ENCODE peak calls at places on chromosome 11, in four cellular contexts. H is CD4-positive, CD25-positive, alpha-beta regulatory T cell; S is psoas muscle; D is A549. J is an unnamed sample.

GRCh38 chr11:12889243-12889642 is 119.9 kb upstream of the RASSF10 start:
- ATAC-seq in H (no peak), S (peak; percentile 82), D (no peak), J (peak; percentile 66)

GRCh38 chr11:44243633-44244343 is 66.2 kb downstream of the ALX4 start:
- ATAC-seq in H (no peak), S (no peak), D (peak; percentile 63), J (no peak)

GRCh38 chr11:18394928-18395734 is 768 bp downstream of the LDHA start:
- ATAC-seq in H (no peak), S (peak; percentile 47), D (peak; percentile 3), J (no peak)

GRCh38 chr11:57500526-57500925 is 15.0 kb downstream of the SLC43A1 start:
- ATAC-seq in H (no peak), S (no peak), D (no peak), J (no peak)

GRCh38 chr11:76686261-76687079 is 15.9 kb upstream of the LRRC32 start:
- ATAC-seq in H (peak; percentile 47), S (no peak), D (no peak), J (no peak)

GRCh38 chr11:74936087-74936486 is 12.8 kb downstream of the XRRA1 start:
- ATAC-seq in H (no peak), S (no peak), D (no peak), J (no peak)

GRCh38 chr11:98772799-98773198 is 247.9 kb upstream of the CNTN5 start:
- ATAC-seq in H (no peak), S (no peak), D (no peak), J (no peak)

GRCh38 chr11:35649984-35650383 is 12.6 kb upstream of the TRIM44 start:
- ATAC-seq in H (no peak), S (no peak), D (no peak), J (no peak)

GRCh38 chr11:16606784-16607674 is 131.4 kb upstream of the C11orf58 start:
- ATAC-seq in H (no peak), S (peak; percentile 22), D (peak; percentile 11), J (no peak)

GRCh38 chr11:1870721-1871466 is 18.0 kb downstream of the LSP1 start:
- ATAC-seq in H (peak; percentile 57), S (peak; percentile 71), D (no peak), J (no peak)

GRCh38 chr11:8063319-8063718 is 17.7 kb upstream of the TUB start:
- ATAC-seq in H (no peak), S (peak; percentile 86), D (no peak), J (peak; percentile 63)

GRCh38 chr11:94183886-94184264 is 55.2 kb downstream of the PANX1 start:
- ATAC-seq in H (no peak), S (peak; percentile 55), D (peak; percentile 64), J (no peak)

GRCh38 chr11:110148775-110149744 is 55.9 kb downstream of the ZC3H12C start:
- ATAC-seq in H (peak; percentile 91), S (peak; percentile 61), D (peak; percentile 95), J (no peak)

GRCh38 chr11:122633219-122633829 is 22.2 kb upstream of the UBASH3B start:
- ATAC-seq in H (peak; percentile 30), S (peak; percentile 57), D (peak; percentile 79), J (no peak)

GRCh38 chr11:114275295-114275694 is 20.9 kb upstream of the NNMT start:
- ATAC-seq in H (no peak), S (peak; percentile 64), D (no peak), J (peak; percentile 61)

GRCh38 chr11:102447193-102447592 is 5.4 kb downstream of the TMEM123 start:
- ATAC-seq in H (peak; percentile 23), S (no peak), D (no peak), J (no peak)

GRCh38 chr11:121596195-121597145 is 143.7 kb upstream of the SORL1-AS1 start:
- ATAC-seq in H (no peak), S (no peak), D (no peak), J (no peak)

GRCh38 chr11:116226731-116227130 is 546.1 kb downstream of the BUD13 start:
- ATAC-seq in H (no peak), S (no peak), D (no peak), J (no peak)

GRCh38 chr11:33135768-33136443 is 25.4 kb downstream of the CSTF3 start:
- ATAC-seq in H (no peak), S (no peak), D (no peak), J (no peak)

GRCh38 chr11:128831781-128832497 is 35.2 kb downstream of the KCNJ1 start:
- ATAC-seq in H (no peak), S (no peak), D (peak; percentile 51), J (no peak)

GRCh38 chr11:8739309-8739793 is 56.8 kb downstream of the RPL27A start:
- ATAC-seq in H (no peak), S (no peak), D (peak; percentile 80), J (no peak)

GRCh38 chr11:30310623-30311022 is 12.3 kb upstream of the ARL14EP start:
- ATAC-seq in H (no peak), S (no peak), D (no peak), J (no peak)

GRCh38 chr11:118252688-118253087 is 523 bp upstream of the MPZL3 start:
- ATAC-seq in H (no peak), S (no peak), D (no peak), J (no peak)

GRCh38 chr11:85171648-85172257 is 455.4 kb downstream of the DLG2 start:
- ATAC-seq in H (no peak), S (no peak), D (no peak), J (no peak)

GRCh38 chr11:69101100-69101791 is 52.5 kb downstream of the TPCN2 start:
- ATAC-seq in H (peak; percentile 82), S (peak; percentile 89), D (peak; percentile 80), J (peak; percentile 79)

GRCh38 chr11:32659672-32660071 is 76.0 kb downstream of the EIF3M start:
- ATAC-seq in H (no peak), S (no peak), D (peak; percentile 59), J (no peak)

GRCh38 chr11:134477486-134477885 is 65.4 kb upstream of the B3GAT1 start:
- ATAC-seq in H (no peak), S (no peak), D (no peak), J (no peak)

GRCh38 chr11:10351768-10352641 is 47.1 kb downstream of the ADM start:
- ATAC-seq in H (no peak), S (peak; percentile 81), D (peak; percentile 66), J (peak; percentile 89)

GRCh38 chr11:121841487-121842167 is 274.4 kb downstream of the BLID start:
- ATAC-seq in H (no peak), S (no peak), D (no peak), J (no peak)

GRCh38 chr11:46534713-46535112 is 59.1 kb downstream of the AMBRA1 start:
- ATAC-seq in H (no peak), S (no peak), D (no peak), J (no peak)

GRCh38 chr11:45423475-45424081 is 137.4 kb upstream of the SYT13 start:
- ATAC-seq in H (no peak), S (no peak), D (no peak), J (no peak)

GRCh38 chr11:86473991-86474833 is 99.5 kb downstream of the CCDC81 start:
- ATAC-seq in H (no peak), S (peak; percentile 60), D (no peak), J (peak; percentile 23)

GRCh38 chr11:109205312-109205711 is 216.7 kb upstream of the C11orf87 start:
- ATAC-seq in H (no peak), S (no peak), D (no peak), J (no peak)

GRCh38 chr11:78079232-78080083 is at the start of gene NDUFC2:
- ATAC-seq in H (peak; percentile 73), S (peak; percentile 97), D (peak; percentile 97), J (peak; percentile 94)

GRCh38 chr11:78081583-78081982 is 1.9 kb upstream of the NDUFC2 start:
- ATAC-seq in H (no peak), S (no peak), D (no peak), J (no peak)

GRCh38 chr11:78082146-78082545 is 2.5 kb upstream of the NDUFC2 start:
- ATAC-seq in H (no peak), S (no peak), D (no peak), J (no peak)

GRCh38 chr11:78080084-78080817 is 589 bp upstream of the NDUFC2 start:
- ATAC-seq in H (no peak), S (no peak), D (peak; percentile 59), J (peak; percentile 31)

GRCh38 chr11:78080818-78081495 is 1.3 kb upstream of the NDUFC2 start:
- ATAC-seq in H (no peak), S (no peak), D (no peak), J (no peak)
- H3K27ac ChIP-seq in H (no peak overlapping the region), S (no peak overlapping the region), D (no peak overlapping the region), J (no peak overlapping the region)

GRCh38 chr11:125070699-125071254 is 7.7 kb downstream of the SLC37A2 start:
- ATAC-seq in H (peak; percentile 57), S (peak; percentile 65), D (peak; percentile 58), J (peak; percentile 89)
- H3K27ac ChIP-seq in H (no peak overlapping the region), S (no peak overlapping the region), D (no peak overlapping the region), J (peak overlapping the region; percentile 62)

GRCh38 chr11:27472398-27473016 is at the start of gene LGR4:
- ATAC-seq in H (peak; percentile 88), S (peak; percentile 94), D (peak; percentile 86), J (peak; percentile 94)
- H3K27ac ChIP-seq in H (no peak within 1 kb of the TSS), S (peak within 1 kb of the TSS; percentile 82), D (peak within 1 kb of the TSS; percentile 94), J (peak within 1 kb of the TSS; percentile 86)

DNA sequence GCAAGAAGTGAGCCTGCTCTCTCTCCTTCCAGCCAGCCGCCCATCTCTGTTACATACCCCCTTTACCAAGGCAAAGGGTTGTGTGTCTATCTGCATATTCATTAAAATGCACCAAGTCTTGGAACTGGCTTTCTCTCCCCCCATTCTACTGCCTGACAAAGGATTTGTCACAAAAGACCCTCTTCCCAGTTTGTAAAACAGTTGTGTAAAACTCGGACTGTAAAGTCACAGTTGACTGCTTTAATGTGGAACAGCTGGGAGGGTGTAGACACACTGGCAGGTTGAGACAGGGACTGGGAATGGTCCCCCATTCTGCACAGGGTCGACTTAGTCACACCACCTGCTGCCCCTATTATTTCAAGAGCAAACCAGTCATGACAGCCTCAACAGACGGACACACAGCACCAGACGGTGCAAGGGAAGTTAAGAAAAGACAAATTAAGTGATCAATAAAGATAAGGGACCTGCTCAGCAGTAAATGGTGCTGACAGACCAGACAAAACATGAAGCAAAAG is 60.0 kb upstream of the HTATIP2 start:
- ATAC-seq in H (no peak), S (no peak), D (no peak), J (no peak)
- H3K27ac ChIP-seq in H (no peak overlapping the region), S (no peak overlapping the region), D (no peak overlapping the region), J (no peak overlapping the region)

DNA sequence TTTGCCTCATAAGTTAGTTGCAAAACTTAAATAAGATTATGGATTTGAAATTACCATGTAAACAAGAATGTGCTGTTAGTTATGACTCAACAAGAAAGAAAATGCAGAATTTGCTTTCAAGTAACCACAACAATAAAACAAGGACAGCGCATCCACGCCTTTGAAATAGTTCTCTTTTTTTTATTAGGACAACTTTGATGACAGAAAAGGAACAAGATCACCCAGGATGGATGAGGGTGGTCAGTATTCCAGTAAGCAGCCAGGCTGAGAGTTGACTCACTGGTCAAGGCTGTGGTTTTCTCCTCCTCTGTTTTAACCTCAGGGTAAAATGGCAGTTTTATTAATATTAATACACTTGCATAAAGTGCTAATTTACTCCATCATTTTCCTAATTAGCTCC is 544.4 kb downstream of the OPCML start:
- ATAC-seq in H (no peak), S (no peak), D (no peak), J (no peak)
- H3K27ac ChIP-seq in H (no peak overlapping the region), S (no peak overlapping the region), D (no peak overlapping the region), J (no peak overlapping the region)

DNA sequence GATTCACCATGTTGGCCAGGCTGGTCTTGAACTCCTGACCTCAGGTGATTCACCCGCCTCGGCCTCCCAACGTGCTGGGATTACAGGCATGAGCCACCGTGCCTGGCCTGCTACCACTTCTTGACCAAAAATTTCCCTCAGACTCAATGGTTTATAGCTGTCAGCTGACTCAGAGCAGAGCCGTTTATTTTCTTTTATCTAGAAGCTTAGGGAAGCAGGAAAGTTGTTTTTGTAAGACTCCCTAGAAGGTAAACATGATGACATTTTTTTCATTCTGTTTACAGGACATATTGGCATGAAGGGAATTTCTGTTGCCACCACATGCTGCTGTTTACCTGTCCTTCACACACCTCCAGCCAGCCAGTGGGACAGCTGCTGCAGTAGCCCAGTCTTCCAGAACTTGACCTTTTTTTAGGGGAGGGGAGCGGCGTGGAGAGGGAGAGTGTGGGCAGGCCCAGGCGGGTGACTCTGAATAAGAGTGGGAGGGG is 56.1 kb upstream of the PTPRJ start:
- ATAC-seq in H (no peak), S (peak; percentile 22), D (peak; percentile 86), J (no peak)
- H3K27ac ChIP-seq in H (no peak overlapping the region), S (no peak overlapping the region), D (peak overlapping the region; percentile 79), J (no peak overlapping the region)